ENCODE peak calls at places on chromosomes 3 and 15, in six cellular contexts. H, B, N, X, K and W are unnamed samples.

GRCh38 chr3:183428140-183429023 is at the start of gene MCF2L2:
- DNase-seq in H (peak), B (no peak), N (peak), X (peak), K (peak), W (peak)

GRCh38 chr3:123602325-123602724 is 17.5 kb upstream of the HACD2 start:
- DNase-seq in H (no peak), B (no peak), N (peak), X (no peak), K (no peak), W (peak)

GRCh38 chr15:59791646-59792208 is 102.6 kb upstream of the BNIP2 start:
- DNase-seq in H (no peak), B (no peak), N (no peak), X (no peak), K (no peak), W (no peak)

GRCh38 chr15:60703196-60703933 is 224.4 kb upstream of the ICE2 start:
- DNase-seq in H (no peak), B (no peak), N (no peak), X (no peak), K (no peak), W (no peak)

GRCh38 chr3:48433472-48434118 is 3.7 kb upstream of the PLXNB1 start:
- DNase-seq in H (peak), B (no peak), N (no peak), X (peak), K (peak), W (no peak)

GRCh38 chr3:26621891-26622633 is 510 bp upstream of the LRRC3B start:
- DNase-seq in H (no peak), B (no peak), N (no peak), X (no peak), K (no peak), W (no peak)

GRCh38 chr3:68876112-68876713 is 56.1 kb downstream of the TAFA4 start:
- DNase-seq in H (no peak), B (no peak), N (peak), X (no peak), K (no peak), W (peak)

GRCh38 chr15:42070276-42070965 is 23.9 kb downstream of the PLA2G4D start:
- DNase-seq in H (peak), B (no peak), N (no peak), X (no peak), K (peak), W (no peak)

GRCh38 chr3:178304758-178305157 is 231.5 kb upstream of the KCNMB2 start:
- DNase-seq in H (no peak), B (no peak), N (no peak), X (no peak), K (no peak), W (no peak)

GRCh38 chr3:139564290-139564861 is 24.8 kb upstream of the RBP1 start:
- DNase-seq in H (no peak), B (no peak), N (peak), X (no peak), K (no peak), W (no peak)

GRCh38 chr3:78861156-78861555 is 906.6 kb downstream of the ROBO1 start:
- DNase-seq in H (no peak), B (no peak), N (no peak), X (no peak), K (no peak), W (no peak)

GRCh38 chr15:92714457-92715401 is 59.2 kb upstream of the FAM174B start:
- DNase-seq in H (peak), B (peak), N (peak), X (peak), K (peak), W (peak)

GRCh38 chr3:27134165-27134796 is 234.9 kb downstream of the NEK10 start:
- DNase-seq in H (peak), B (peak), N (peak), X (peak), K (peak), W (peak)

GRCh38 chr3:2876362-2876761 is 233.8 kb downstream of the IL5RA start:
- DNase-seq in H (no peak), B (no peak), N (no peak), X (no peak), K (no peak), W (no peak)

GRCh38 chr3:128392812-128393544 is 73.7 kb downstream of the DNAJB8 start:
- DNase-seq in H (no peak), B (no peak), N (no peak), X (no peak), K (no peak), W (no peak)

GRCh38 chr3:120791958-120792357 is 49.4 kb downstream of the GTF2E1 start:
- DNase-seq in H (no peak), B (no peak), N (no peak), X (no peak), K (no peak), W (no peak)

GRCh38 chr3:136584728-136585127 is 167.4 kb downstream of the STAG1 start:
- DNase-seq in H (no peak), B (no peak), N (no peak), X (no peak), K (no peak), W (no peak)

GRCh38 chr15:57340673-57341259 is 35.5 kb upstream of the CGNL1 start:
- DNase-seq in H (peak), B (no peak), N (peak), X (peak), K (no peak), W (peak)

GRCh38 chr3:3648961-3649360 is 150.3 kb upstream of the LRRN1 start:
- DNase-seq in H (no peak), B (no peak), N (no peak), X (no peak), K (no peak), W (no peak)

GRCh38 chr15:90479656-90480055 is 50.1 kb upstream of the CRTC3 start:
- DNase-seq in H (peak), B (peak), N (peak), X (no peak), K (no peak), W (peak)

GRCh38 chr3:194675081-194675640 is 3.2 kb upstream of the LSG1 start:
- DNase-seq in H (no peak), B (no peak), N (no peak), X (no peak), K (no peak), W (no peak)

GRCh38 chr15:30943654-30944335 is 40.1 kb downstream of the FAN1 start:
- DNase-seq in H (no peak), B (no peak), N (no peak), X (no peak), K (no peak), W (no peak)

GRCh38 chr3:79767194-79767952 is 425 bp downstream of the ROBO1 start:
- DNase-seq in H (no peak), B (no peak), N (no peak), X (no peak), K (no peak), W (no peak)

GRCh38 chr3:31959951-31960792 is 20.9 kb downstream of the OSBPL10 start:
- DNase-seq in H (no peak), B (no peak), N (no peak), X (no peak), K (no peak), W (no peak)

GRCh38 chr3:177343122-177343521 is 145.8 kb upstream of the TBL1XR1 start:
- DNase-seq in H (no peak), B (no peak), N (no peak), X (no peak), K (no peak), W (no peak)

GRCh38 chr15:61216519-61216918 is 12.6 kb downstream of the RORA start:
- DNase-seq in H (no peak), B (no peak), N (no peak), X (no peak), K (no peak), W (no peak)

GRCh38 chr3:41327718-41328117 is 128.4 kb downstream of the CTNNB1 start:
- DNase-seq in H (no peak), B (no peak), N (no peak), X (no peak), K (no peak), W (peak)

GRCh38 chr3:9897408-9898372 is 5.0 kb upstream of the IL17RE start:
- DNase-seq in H (peak), B (peak), N (peak), X (peak), K (no peak), W (peak)

GRCh38 chr3:194959217-194959616 is 273.5 kb downstream of the FAM43A start:
- DNase-seq in H (peak), B (peak), N (no peak), X (no peak), K (no peak), W (no peak)

GRCh38 chr3:12663311-12663935 is 494 bp downstream of the RAF1 start:
- DNase-seq in H (peak), B (peak), N (no peak), X (peak), K (peak), W (peak)

GRCh38 chr15:71874245-71874644 is 63.9 kb downstream of the NR2E3 start:
- DNase-seq in H (no peak), B (no peak), N (no peak), X (no peak), K (no peak), W (no peak)

GRCh38 chr15:40558952-40559742 is 5.7 kb downstream of the CCDC32 start:
- DNase-seq in H (no peak), B (no peak), N (no peak), X (no peak), K (no peak), W (no peak)

GRCh38 chr15:52082197-52083036 is 30.2 kb downstream of the BCL2L10 start:
- DNase-seq in H (no peak), B (no peak), N (no peak), X (no peak), K (no peak), W (no peak)

GRCh38 chr3:17054301-17054700 is 169.5 kb downstream of the PLCL2 start:
- DNase-seq in H (no peak), B (no peak), N (no peak), X (no peak), K (no peak), W (no peak)
- TF ChIP-seq POLR2AphosphoS5 in H (no peak), B (no peak), N (no peak), X (no peak), K (no peak), W (no peak)

GRCh38 chr3:75101329-75102147 is 487.1 kb upstream of the CNTN3 start:
- DNase-seq in H (no peak), B (no peak), N (no peak), X (no peak), K (no peak), W (no peak)
- H3K4me3 ChIP-seq in H (no peak), B (no peak), N (no peak), X (no peak), K (no peak), W (no peak)

GRCh38 chr3:19171794-19172193 is 23.5 kb downstream of the KCNH8 start:
- DNase-seq in H (no peak), B (no peak), N (no peak), X (no peak), K (no peak), W (no peak)

DNA sequence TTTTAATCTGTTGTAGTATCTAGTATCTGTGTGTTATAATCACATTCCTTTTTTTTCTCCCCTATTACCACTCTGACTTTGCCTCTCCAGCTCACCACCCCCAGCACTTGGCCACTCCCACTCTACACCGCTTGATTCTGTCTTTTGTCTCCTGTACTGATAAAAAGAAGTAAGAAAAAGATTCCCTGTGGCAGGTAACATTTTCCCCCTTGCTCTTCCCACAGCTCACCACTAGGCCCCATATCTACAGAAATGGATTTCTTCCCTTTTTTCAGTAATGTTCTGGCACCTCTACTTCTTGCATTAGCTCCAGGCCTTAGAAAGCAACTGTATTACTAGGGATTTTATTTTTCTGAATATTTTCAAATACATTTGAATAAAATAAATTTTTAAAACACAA is 25.6 kb downstream of the KCNH8 start:
- DNase-seq in H (no peak), B (no peak), N (no peak), X (no peak), K (no peak), W (no peak)
- TF ChIP-seq CTCF in H (no peak), B (no peak), N (no peak), X (no peak), K (no peak), W (no peak)

GRCh38 chr3:114758828-114759709 is 388.0 kb downstream of the ZBTB20 start:
- DNase-seq in H (no peak), B (no peak), N (no peak), X (no peak), K (no peak), W (no peak)
- TF ChIP-seq POLR2AphosphoS5 in H (no peak), B (no peak), N (no peak), X (no peak), K (no peak), W (no peak)

GRCh38 chr3:64122476-64122875 is 99.2 kb upstream of the PSMD6 start:
- DNase-seq in H (no peak), B (peak), N (no peak), X (no peak), K (no peak), W (no peak)
- H3K4me3 ChIP-seq in H (no peak), B (no peak), N (no peak), X (no peak), K (no peak), W (no peak)

DNA sequence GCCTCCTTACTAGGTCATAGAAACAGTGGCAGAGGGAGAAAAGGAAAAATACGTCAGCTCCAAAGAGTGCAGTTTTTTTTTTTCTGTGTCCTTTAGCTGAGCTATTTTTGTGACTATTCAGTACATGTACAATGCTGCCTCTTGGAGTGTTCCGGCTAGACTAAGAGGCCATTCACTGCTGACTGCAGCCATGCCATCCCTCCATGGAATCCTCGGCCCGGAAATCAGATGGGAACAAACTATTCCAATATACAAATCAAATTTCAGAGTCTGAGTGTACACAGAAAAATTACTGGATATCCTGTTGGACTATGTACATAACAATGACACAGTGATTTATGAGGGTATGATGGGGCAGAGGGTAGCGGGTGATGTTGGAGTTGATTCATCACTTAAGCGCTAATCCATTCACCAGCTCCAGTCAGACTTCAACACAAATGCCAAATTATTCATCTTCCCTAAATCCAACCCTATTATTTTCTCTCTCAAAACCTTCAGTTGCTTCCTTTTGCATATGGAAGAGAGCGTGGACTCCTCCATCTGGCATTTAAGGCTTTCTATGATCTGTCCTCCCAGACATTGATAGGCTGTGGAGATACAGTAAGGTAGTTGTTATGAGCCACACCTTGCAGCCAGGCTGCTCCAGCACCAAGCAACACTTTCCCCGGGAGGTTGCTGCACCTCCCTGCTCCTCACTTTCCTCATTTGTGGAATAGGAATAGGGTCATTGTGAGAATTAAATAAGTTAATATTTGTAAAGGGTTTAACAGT is 109.1 kb downstream of the LPP start:
- DNase-seq in H (no peak), B (no peak), N (no peak), X (no peak), K (no peak), W (no peak)
- TF ChIP-seq CTCF in H (no peak), B (no peak), N (no peak), X (no peak), K (no peak), W (no peak)

DNA sequence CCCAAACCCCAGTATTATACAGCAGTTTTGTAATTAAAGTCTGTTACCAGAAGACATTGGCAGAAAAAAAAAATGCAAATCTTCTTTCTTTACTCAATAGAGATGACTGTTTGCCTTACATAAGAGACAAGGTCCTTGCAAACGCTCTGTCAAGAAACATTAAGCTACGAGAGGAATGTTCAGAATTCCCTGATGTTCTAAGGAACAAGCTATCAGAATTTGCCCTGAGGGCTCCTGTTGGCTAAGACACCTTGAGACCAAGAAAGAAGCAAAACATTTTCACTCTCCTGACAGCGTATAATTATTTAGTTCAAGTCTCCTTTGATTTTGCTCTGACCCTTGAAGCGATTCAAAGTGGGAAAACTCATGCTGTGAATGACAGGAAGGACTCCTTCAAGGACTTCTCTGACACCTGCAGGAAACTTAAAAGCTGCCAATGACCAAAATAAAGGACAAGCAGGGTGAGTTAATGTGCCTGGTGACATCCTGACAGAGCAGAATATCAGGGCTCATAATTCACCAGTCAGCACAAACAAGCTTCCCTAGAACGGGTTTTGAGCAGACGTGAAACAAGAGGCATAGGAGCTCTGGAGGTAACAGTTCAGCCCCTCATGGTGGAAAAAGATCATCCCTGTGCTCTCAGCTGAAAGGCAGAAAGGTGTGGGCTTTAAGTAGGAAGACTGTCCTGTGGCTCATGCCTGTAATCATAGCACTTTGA is 2.5 kb downstream of the SCAMP2 start:
- DNase-seq in H (no peak), B (no peak), N (no peak), X (no peak), K (no peak), W (no peak)
- TF ChIP-seq POLR2AphosphoS5 in H (no peak), B (no peak), N (no peak), X (no peak), K (no peak), W (no peak)